ENCODE peak calls at places on chromosome 1, in nine cellular contexts. P is fibroblast of lung, F is endothelial cell of umbilical vein, U is H9, I is neural progenitor cell, X is GM23248, C is neuronal stem cell, M is IMR-90, E is mesendoderm. O is an unnamed sample.

GRCh38 chr1:117271959-117272358 is 61.2 kb upstream of the VTCN1 start:
- DNase-seq in P (no peak), F (no peak), U (no peak), I (no peak), X (no peak), C (no peak), M (no peak), E (peak), O (no peak)

GRCh38 chr1:224565186-224565585 is 50.9 kb upstream of the CNIH3 start:
- DNase-seq in P (peak), F (peak), U (no peak), I (no peak), X (peak), C (no peak), M (peak), E (no peak), O (no peak)

GRCh38 chr1:157691285-157691920 is 9.2 kb downstream of the FCRL3 start:
- DNase-seq in P (peak), F (peak), U (no peak), I (peak), X (peak), C (peak), M (peak), E (peak), O (peak)

GRCh38 chr1:98556521-98557158 is 104.9 kb upstream of the SNX7 start:
- DNase-seq in P (peak), F (peak), U (no peak), I (peak), X (peak), C (no peak), M (peak), E (peak), O (no peak)

GRCh38 chr1:67256291-67257172 is 51.1 kb upstream of the IL12RB2 start:
- DNase-seq in P (peak), F (peak), U (no peak), I (peak), X (peak), C (no peak), M (no peak), E (peak), O (no peak)

GRCh38 chr1:38191451-38191850 is 144.9 kb upstream of the POU3F1 start:
- DNase-seq in P (no peak), F (no peak), U (no peak), I (no peak), X (no peak), C (no peak), M (no peak), E (no peak), O (no peak)

GRCh38 chr1:4741876-4742423 is 87.5 kb downstream of the AJAP1 start:
- DNase-seq in P (no peak), F (no peak), U (no peak), I (no peak), X (no peak), C (no peak), M (no peak), E (no peak), O (no peak)

GRCh38 chr1:172167801-172168596 is 252.5 kb upstream of the C1orf105 start:
- DNase-seq in P (peak), F (no peak), U (no peak), I (no peak), X (peak), C (no peak), M (peak), E (no peak), O (no peak)

GRCh38 chr1:87136607-87137341 is 191.9 kb upstream of the LMO4 start:
- DNase-seq in P (no peak), F (no peak), U (no peak), I (no peak), X (no peak), C (no peak), M (no peak), E (no peak), O (no peak)

GRCh38 chr1:174572771-174573170 is 125.0 kb downstream of the GPR52 start:
- DNase-seq in P (no peak), F (no peak), U (no peak), I (no peak), X (no peak), C (no peak), M (no peak), E (no peak), O (no peak)

GRCh38 chr1:31588751-31589515 is 12.6 kb downstream of the TINAGL1 start:
- DNase-seq in P (no peak), F (peak), U (peak), I (peak), X (peak), C (no peak), M (no peak), E (peak), O (no peak)
- H3K9ac ChIP-seq in P (peak), F (peak), U (no peak), I (no peak), X (peak), C (no peak), M (no peak), E (peak), O (no peak)

GRCh38 chr1:212646588-212646987 is 38.0 kb downstream of the ATF3 start:
- DNase-seq in P (no peak), F (no peak), U (no peak), I (no peak), X (no peak), C (no peak), M (no peak), E (no peak), O (no peak)
- H3K9ac ChIP-seq in P (no peak), F (no peak), U (no peak), I (no peak), X (no peak), C (no peak), M (no peak), E (no peak), O (no peak)

DNA sequence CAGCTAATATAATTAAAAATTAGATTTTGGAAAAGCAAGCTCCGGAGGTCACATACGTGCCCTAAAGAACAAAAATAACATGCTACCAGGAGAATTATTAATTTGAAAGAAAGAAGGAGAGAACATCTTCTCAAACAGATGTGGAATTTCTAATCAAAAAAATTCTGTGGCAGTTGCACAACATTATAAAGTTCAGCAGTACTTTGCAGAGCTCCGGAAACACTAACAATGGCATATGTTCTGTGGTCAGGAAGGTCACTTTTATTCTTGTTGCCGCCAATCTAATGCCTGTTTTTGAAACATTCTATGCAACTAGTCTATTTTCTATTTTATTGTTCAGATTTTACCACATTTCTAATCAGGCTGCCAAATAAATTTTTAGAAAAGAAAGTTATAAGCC is 186.8 kb downstream of the SMYD3 start:
- DNase-seq in P (peak), F (peak), U (no peak), I (no peak), X (no peak), C (no peak), M (peak), E (no peak), O (no peak)
- H3K9ac ChIP-seq in P (no peak), F (no peak), U (no peak), I (no peak), X (no peak), C (no peak), M (no peak), E (no peak), O (no peak)

DNA sequence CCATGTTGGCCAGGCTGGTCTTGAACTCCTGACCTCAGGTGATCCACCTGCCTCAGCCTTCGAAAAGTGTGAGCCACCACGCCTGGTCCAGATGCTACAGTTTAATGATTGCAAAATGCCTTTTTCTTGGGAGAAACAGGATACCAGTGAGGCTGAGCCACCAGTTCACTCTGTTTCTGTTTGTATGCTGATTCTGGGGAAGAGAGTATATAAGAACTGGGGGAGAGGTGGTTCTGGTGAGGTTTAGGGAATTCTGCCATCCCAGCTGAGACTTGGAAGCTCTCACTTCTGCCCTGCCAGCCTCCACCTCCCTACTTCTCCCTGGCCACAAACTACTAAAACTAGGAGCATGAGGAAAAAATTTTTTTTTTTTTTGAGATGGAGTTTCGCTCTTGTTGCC is 8.1 kb upstream of the PMF1 start:
- DNase-seq in P (no peak), F (no peak), U (no peak), I (no peak), X (no peak), C (no peak), M (no peak), E (no peak), O (no peak)
- H3K9ac ChIP-seq in P (no peak), F (no peak), U (peak), I (no peak), X (no peak), C (no peak), M (no peak), E (no peak), O (no peak)